ENCODE peak calls at places on chromosomes 7 and 10, in ten cellular contexts. R is suprapubic skin; D is astrocyte of the spinal cord; H is colonic mucosa; T is MM.1S; O is BJ; V is fibroblast of mammary gland; Y is GM10248; E is CD4-positive, alpha-beta T cell; B is AG10803. U is an unnamed sample.

GRCh38 chr10:89064764-89065163 is 74.2 kb downstream of the FAS start:
- DNase-seq in E (no peak), R (no peak), O (no peak), V (peak), B (peak), Y (no peak), H (no peak), T (no peak), D (peak), U (no peak)

GRCh38 chr10:109456566-109457361 is 466.5 kb downstream of the XPNPEP1 start:
- DNase-seq in T (no peak), H (no peak), O (no peak), Y (no peak), R (no peak), V (no peak), E (no peak), B (no peak), D (no peak), U (no peak)

GRCh38 chr7:116356979-116357378 is 142.6 kb upstream of the CAV2 start:
- DNase-seq in R (no peak), D (peak), B (no peak), T (no peak), V (peak), E (no peak), O (no peak), H (no peak), Y (no peak), U (no peak)

GRCh38 chr7:70849580-70850235 is 282.2 kb upstream of the GALNT17 start:
- DNase-seq in E (no peak), T (no peak), Y (no peak), D (no peak), O (no peak), H (no peak), V (no peak), R (no peak), B (no peak), U (no peak)

GRCh38 chr10:111873041-111873440 is 310.5 kb downstream of the GPAM start:
- DNase-seq in E (no peak), O (no peak), D (no peak), R (no peak), V (no peak), T (no peak), H (no peak), B (no peak), Y (no peak), U (no peak)

GRCh38 chr7:140689199-140690152 is 7.0 kb upstream of the NDUFB2 start:
- DNase-seq in R (peak), B (no peak), T (no peak), E (no peak), O (no peak), V (no peak), D (no peak), Y (no peak), H (no peak), U (no peak)

GRCh38 chr7:151696738-151697514 is 177.2 kb upstream of the RHEB start:
- DNase-seq in O (no peak), H (peak), R (no peak), D (no peak), B (no peak), T (no peak), Y (no peak), V (no peak), E (no peak), U (no peak)

GRCh38 chr7:157002819-157003421 is 7.5 kb downstream of the MNX1 start:
- DNase-seq in B (no peak), R (peak), E (no peak), D (no peak), H (peak), T (peak), V (no peak), O (no peak), Y (no peak), U (no peak)

GRCh38 chr10:17394854-17395253 is 59.5 kb downstream of the ST8SIA6 start:
- DNase-seq in Y (no peak), O (no peak), R (no peak), V (no peak), E (no peak), T (no peak), H (no peak), B (no peak), D (no peak), U (no peak)

GRCh38 chr7:37009282-37009681 is 285.0 kb upstream of the AOAH start:
- DNase-seq in T (no peak), D (no peak), H (no peak), Y (no peak), R (no peak), E (no peak), B (no peak), O (no peak), V (no peak), U (no peak)

GRCh38 chr7:44769381-44770209 is 20.9 kb downstream of the ZMIZ2 start:
- DNase-seq in B (peak), Y (peak), V (peak), O (peak), H (no peak), R (no peak), D (peak), T (peak), E (no peak), U (peak)

GRCh38 chr10:507355-507699 is 182.1 kb downstream of the DIP2C start:
- DNase-seq in O (no peak), Y (no peak), T (no peak), D (no peak), R (no peak), V (no peak), H (no peak), E (no peak), B (no peak), U (no peak)

GRCh38 chr7:28570113-28570969 is 158.0 kb downstream of the CREB5 start:
- DNase-seq in E (no peak), Y (peak), B (no peak), D (no peak), T (no peak), H (no peak), O (no peak), V (peak), R (no peak), U (no peak)

GRCh38 chr7:13047061-13047460 is 359.6 kb downstream of the ARL4A start:
- DNase-seq in T (no peak), D (no peak), H (no peak), V (no peak), Y (no peak), B (no peak), O (no peak), R (no peak), E (no peak), U (no peak)

GRCh38 chr10:93591065-93591808 is 9.8 kb downstream of the RBP4 start:
- DNase-seq in D (no peak), T (no peak), V (no peak), O (no peak), Y (no peak), R (peak), E (no peak), H (peak), B (no peak), U (no peak)

GRCh38 chr7:117019786-117020604 is 66.7 kb downstream of the ST7 start:
- DNase-seq in E (no peak), R (no peak), H (peak), O (peak), B (peak), T (no peak), Y (no peak), V (peak), D (peak), U (peak)

GRCh38 chr10:62015994-62016393 is 114.5 kb downstream of the ARID5B start:
- DNase-seq in B (no peak), V (no peak), O (no peak), Y (no peak), E (no peak), T (no peak), D (no peak), R (no peak), H (no peak), U (no peak)

GRCh38 chr7:56686276-56686859 is 445.9 kb downstream of the ZNF479 start:
- DNase-seq in Y (no peak), H (no peak), D (no peak), T (no peak), R (no peak), B (no peak), O (no peak), V (peak), E (no peak), U (no peak)

GRCh38 chr7:142385528-142386340 is 127.9 kb upstream of the PRSS58 start:
- DNase-seq in T (peak), E (peak), V (peak), B (peak), R (no peak), O (no peak), H (peak), Y (peak), D (peak), U (peak)

GRCh38 chr10:119541459-119542356 is 811 bp downstream of the RGS10 start:
- DNase-seq in T (peak), V (peak), D (peak), Y (peak), R (no peak), H (no peak), O (no peak), E (peak), B (no peak), U (no peak)

GRCh38 chr7:141649137-141649864 is 52.7 kb downstream of the DENND11 start:
- DNase-seq in D (no peak), E (no peak), T (no peak), Y (peak), R (no peak), H (no peak), B (no peak), O (no peak), V (peak), U (no peak)

GRCh38 chr7:12581897-12582296 is 11.4 kb downstream of the SCIN start:
- DNase-seq in Y (no peak), T (no peak), B (peak), D (no peak), E (no peak), R (no peak), O (peak), V (no peak), H (no peak), U (peak)

GRCh38 chr7:155354371-155355048 is 56.8 kb downstream of the INSIG1 start:
- DNase-seq in E (no peak), T (no peak), H (no peak), B (no peak), V (no peak), D (no peak), R (no peak), O (no peak), Y (no peak), U (no peak)

GRCh38 chr10:84214046-84214572 is 11.2 kb downstream of the LRIT2 start:
- DNase-seq in O (no peak), Y (no peak), E (no peak), H (no peak), T (no peak), B (no peak), R (peak), V (no peak), D (no peak), U (no peak)

GRCh38 chr7:90238583-90238982 is 6.4 kb upstream of the CFAP69 start:
- DNase-seq in O (no peak), B (no peak), D (no peak), E (no peak), Y (no peak), T (no peak), H (no peak), V (no peak), R (no peak), U (no peak)

GRCh38 chr7:100513212-100513611 is 25.8 kb upstream of the AGFG2 start:
- DNase-seq in Y (no peak), T (no peak), B (no peak), E (no peak), D (no peak), V (no peak), H (no peak), R (no peak), O (no peak), U (no peak)

GRCh38 chr7:107090452-107090851 is 45.9 kb downstream of the PRKAR2B start:
- DNase-seq in H (no peak), V (no peak), E (no peak), D (no peak), T (peak), B (no peak), R (no peak), Y (no peak), O (no peak), U (no peak)

GRCh38 chr7:2065516-2065915 is 167.2 kb downstream of the MAD1L1 start:
- DNase-seq in V (no peak), O (no peak), T (no peak), Y (no peak), H (no peak), D (no peak), R (no peak), B (no peak), E (no peak), U (no peak)

GRCh38 chr7:137146552-137146961 is 197.0 kb downstream of the PTN start:
- DNase-seq in E (no peak), Y (no peak), D (peak), H (no peak), B (peak), T (no peak), V (peak), R (no peak), O (peak), U (peak)

GRCh38 chr10:624605-625334 is 64.7 kb downstream of the DIP2C start:
- DNase-seq in E (no peak), T (no peak), H (peak), V (peak), D (peak), B (peak), Y (no peak), O (peak), R (no peak), U (no peak)

GRCh38 chr7:74612015-74612829 is 45.3 kb upstream of the GTF2I start:
- DNase-seq in H (no peak), T (no peak), E (no peak), R (peak), O (no peak), V (no peak), B (peak), D (peak), Y (no peak), U (no peak)

GRCh38 chr10:21744223-21744622 is 210.2 kb downstream of the MLLT10 start:
- DNase-seq in T (no peak), D (no peak), H (no peak), O (no peak), R (peak), Y (no peak), B (no peak), V (no peak), E (no peak), U (no peak)

GRCh38 chr10:50293508-50294320 is 42.4 kb upstream of the ASAH2 start:
- DNase-seq in R (no peak), D (no peak), T (no peak), B (no peak), E (no peak), H (peak), V (no peak), O (no peak), Y (no peak), U (no peak)

DNA sequence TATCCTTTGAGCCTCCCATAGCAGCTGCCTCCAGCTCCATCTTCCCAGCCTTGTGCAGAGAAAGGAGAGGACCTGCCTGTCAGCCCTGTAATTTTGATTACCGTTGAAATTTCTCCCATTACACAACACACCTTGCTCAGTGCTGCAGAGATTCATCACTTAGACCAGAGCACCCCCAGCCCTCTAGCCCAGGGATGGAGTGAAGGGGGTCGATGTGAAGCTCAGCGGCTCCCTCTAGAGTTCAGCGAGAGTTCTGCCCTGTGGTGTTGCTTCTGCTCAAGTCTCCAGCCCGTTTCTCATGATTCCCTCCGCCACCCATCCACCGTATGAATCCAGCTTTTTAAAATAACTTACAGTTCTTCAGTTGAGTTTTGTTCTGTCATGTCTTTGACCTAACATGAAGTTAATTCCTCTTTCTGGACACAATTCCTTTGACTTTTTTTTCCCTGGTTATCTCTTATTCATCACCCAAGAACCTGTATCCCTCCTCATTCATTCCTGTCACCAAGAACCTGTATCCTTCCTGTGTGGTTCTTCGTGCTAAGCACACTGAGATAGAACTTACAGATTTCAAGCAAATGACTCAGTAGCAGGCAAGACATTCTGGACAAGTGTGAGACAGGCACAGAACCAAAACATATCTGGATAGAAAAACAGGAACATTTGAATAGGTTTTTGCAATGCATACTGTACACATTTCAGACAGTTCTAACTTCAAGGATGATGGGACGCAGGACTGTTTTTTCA is 34.9 kb upstream of the ZNF32 start:
- DNase-seq in B (no peak), H (no peak), E (no peak), D (no peak), T (peak), V (peak), Y (peak), O (no peak), R (peak), U (no peak)
- TF ChIP-seq CTCF in B (peak), H (peak), E (peak), D (peak), T (peak), V (peak), Y (peak), O (peak), R (no peak), U (peak)

GRCh38 chr7:124992881-124993562 is 63.4 kb upstream of the POT1 start:
- DNase-seq in V (peak), R (no peak), D (peak), B (peak), T (no peak), Y (no peak), O (peak), H (no peak), E (no peak), U (peak)

DNA sequence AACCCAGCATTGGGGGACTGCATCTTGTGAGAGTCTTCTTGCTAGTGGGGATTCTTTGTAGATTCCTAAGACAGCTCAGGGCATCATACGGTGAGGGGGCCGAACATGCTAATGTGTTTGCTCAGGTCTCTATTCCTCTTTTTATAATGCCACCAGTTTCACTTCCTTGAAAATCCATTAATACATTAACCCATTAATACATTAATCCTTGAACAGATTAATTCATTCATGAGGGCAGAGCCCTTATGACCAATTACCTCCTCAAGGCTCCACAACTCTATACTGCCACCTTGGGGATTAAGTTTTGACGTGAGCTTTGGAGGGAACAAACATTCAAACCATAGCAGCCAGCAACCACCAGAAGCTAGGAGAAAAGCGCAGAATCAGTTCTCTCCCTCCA is 67.2 kb upstream of the POT1 start:
- DNase-seq in V (no peak), B (peak), D (no peak), H (no peak), O (no peak), Y (peak), R (no peak), T (no peak), E (no peak), U (no peak)
- TF ChIP-seq CTCF in V (no peak), B (no peak), D (no peak), H (no peak), O (peak), Y (peak), R (no peak), T (no peak), E (no peak), U (no peak)

GRCh38 chr7:40698921-40699260 is 564.1 kb downstream of the SUGCT start:
- DNase-seq in R (no peak), H (no peak), B (no peak), T (no peak), V (no peak), D (no peak), E (no peak), Y (no peak), O (no peak), U (no peak)

GRCh38 chr7:40697653-40698052 is 562.8 kb downstream of the SUGCT start:
- DNase-seq in Y (no peak), V (peak), E (no peak), O (no peak), T (no peak), D (no peak), B (no peak), R (no peak), H (no peak), U (no peak)

GRCh38 chr7:40701836-40702551 is 567.2 kb downstream of the SUGCT start:
- DNase-seq in T (peak), E (no peak), B (no peak), D (no peak), O (no peak), Y (no peak), V (no peak), R (no peak), H (no peak), U (no peak)

GRCh38 chr7:40698214-40698920 is 563.6 kb downstream of the SUGCT start:
- DNase-seq in D (no peak), Y (no peak), B (no peak), T (no peak), H (no peak), O (no peak), V (no peak), E (no peak), R (no peak), U (peak)

DNA sequence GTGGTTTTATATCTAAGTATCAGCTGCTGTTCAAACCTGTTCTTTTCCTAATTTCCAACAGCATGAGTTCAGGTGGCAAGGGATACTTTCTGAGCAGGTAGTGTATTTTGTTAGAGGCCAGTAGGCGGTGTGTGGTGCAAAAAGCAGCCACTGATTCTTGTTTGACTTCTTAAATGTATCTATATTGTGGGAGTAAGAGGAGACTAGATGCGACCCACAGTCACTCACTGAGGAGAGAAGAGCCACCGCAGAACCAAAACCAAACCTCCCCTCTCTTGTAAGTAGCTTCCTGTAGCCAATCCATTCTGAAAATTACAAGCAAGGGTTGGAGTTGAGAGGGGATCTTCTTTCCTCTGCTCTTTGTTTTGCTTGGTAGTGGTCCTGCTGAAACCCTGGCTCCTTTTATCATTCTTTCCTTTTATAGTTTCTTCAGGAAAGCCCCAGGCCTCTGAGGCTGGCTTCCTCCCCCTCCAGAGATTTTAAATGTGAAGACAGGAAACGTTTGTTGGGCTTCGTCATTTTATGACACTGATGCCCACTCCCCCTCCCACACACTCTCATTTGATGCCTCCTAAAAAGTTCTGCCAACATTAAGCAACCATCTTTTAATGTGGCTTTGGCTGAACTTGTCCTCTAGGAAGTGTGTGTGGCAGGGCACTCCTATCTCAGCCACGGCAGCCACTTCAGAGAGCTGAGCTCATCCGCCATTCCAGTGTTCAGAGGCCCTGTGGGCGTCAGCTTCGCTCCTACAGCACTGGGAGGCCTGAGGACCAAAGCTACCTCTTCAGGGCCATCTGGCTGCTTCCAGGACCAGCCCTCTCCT is 566.1 kb downstream of the SUGCT start:
- DNase-seq in E (no peak), T (no peak), H (no peak), O (no peak), D (peak), B (peak), V (peak), Y (no peak), R (no peak), U (peak)
- TF ChIP-seq CTCF in E (no peak), T (no peak), H (no peak), O (no peak), D (peak), B (no peak), V (peak), Y (no peak), R (no peak), U (no peak)

GRCh38 chr7:93228302-93228701 is 2.0 kb upstream of the HEPACAM2 start:
- DNase-seq in R (no peak), E (no peak), T (peak), H (peak), D (peak), B (peak), V (peak), O (no peak), Y (peak), U (peak)
- TF ChIP-seq CTCF in R (peak), E (peak), T (peak), H (peak), D (peak), B (peak), V (peak), O (peak), Y (peak), U (peak)